ENCODE peak calls at places on chromosomes 12 and 14, in nine cellular contexts. B, V, A, X, N, P, K, M and S are unnamed samples.

GRCh38 chr12:101772019-101772774 is 32.9 kb upstream of the SYCP3 start:
- DNase-seq in B (no peak), V (no peak), A (no peak), X (no peak), N (no peak), P (no peak), K (peak), M (no peak), S (no peak)

GRCh38 chr14:68124885-68125731 is 305.5 kb downstream of the RAD51B start:
- DNase-seq in B (no peak), V (no peak), A (peak), X (no peak), N (no peak), P (no peak), K (peak), M (no peak), S (peak)

GRCh38 chr14:29462271-29462670 is 465.4 kb downstream of the PRKD1 start:
- DNase-seq in B (no peak), V (no peak), A (no peak), X (no peak), N (no peak), P (no peak), K (no peak), M (no peak), S (no peak)

GRCh38 chr12:102957339-102958050 is at the start of gene ASCL1:
- DNase-seq in B (peak), V (no peak), A (no peak), X (no peak), N (no peak), P (peak), K (peak), M (no peak), S (peak)

GRCh38 chr14:74140374-74140850 is 55.7 kb downstream of the LIN52 start:
- DNase-seq in B (no peak), V (no peak), A (no peak), X (no peak), N (no peak), P (peak), K (peak), M (peak), S (no peak)

GRCh38 chr14:65720743-65721142 is 308.2 kb downstream of the FUT8 start:
- DNase-seq in B (no peak), V (no peak), A (no peak), X (no peak), N (no peak), P (no peak), K (no peak), M (no peak), S (no peak)

GRCh38 chr14:61147898-61148549 is 133.1 kb downstream of the TMEM30B start:
- DNase-seq in B (no peak), V (no peak), A (no peak), X (peak), N (no peak), P (peak), K (peak), M (no peak), S (peak)

GRCh38 chr12:74563927-74564326 is 26.3 kb downstream of the ATXN7L3B start:
- DNase-seq in B (no peak), V (no peak), A (no peak), X (no peak), N (no peak), P (no peak), K (no peak), M (no peak), S (no peak)

GRCh38 chr12:27975222-27976136 is 2.9 kb upstream of the PTHLH start:
- DNase-seq in B (no peak), V (no peak), A (no peak), X (no peak), N (no peak), P (peak), K (peak), M (no peak), S (peak)

GRCh38 chr12:102568151-102568815 is 87.9 kb upstream of the IGF1 start:
- DNase-seq in B (no peak), V (no peak), A (no peak), X (no peak), N (no peak), P (peak), K (no peak), M (no peak), S (peak)

GRCh38 chr14:41096131-41096530 is 510.5 kb upstream of the LRFN5 start:
- DNase-seq in B (no peak), V (no peak), A (no peak), X (no peak), N (no peak), P (no peak), K (no peak), M (no peak), S (no peak)

GRCh38 chr12:102888511-102888910 is 28.5 kb downstream of the PAH start:
- DNase-seq in B (no peak), V (no peak), A (no peak), X (no peak), N (no peak), P (no peak), K (no peak), M (no peak), S (no peak)

GRCh38 chr12:89657739-89658138 is 50.9 kb downstream of the ATP2B1 start:
- DNase-seq in B (no peak), V (no peak), A (no peak), X (no peak), N (no peak), P (no peak), K (no peak), M (no peak), S (no peak)

GRCh38 chr12:116878567-116879508 is 2.4 kb downstream of the HRK start:
- DNase-seq in B (no peak), V (no peak), A (no peak), X (no peak), N (no peak), P (peak), K (peak), M (no peak), S (no peak)

GRCh38 chr14:99430491-99430890 is 50.2 kb downstream of the SETD3 start:
- DNase-seq in B (peak), V (peak), A (no peak), X (no peak), N (no peak), P (no peak), K (peak), M (no peak), S (no peak)

GRCh38 chr12:73421832-73422231 is 1115.8 kb upstream of the ATXN7L3B start:
- DNase-seq in B (no peak), V (no peak), A (no peak), X (peak), N (no peak), P (no peak), K (peak), M (no peak), S (peak)

GRCh38 chr14:51807355-51807754 is 53.1 kb upstream of the GNG2 start:
- DNase-seq in B (no peak), V (no peak), A (no peak), X (no peak), N (no peak), P (peak), K (no peak), M (no peak), S (peak)

GRCh38 chr12:117967512-117967911 is 1.3 kb downstream of the KSR2 start:
- DNase-seq in B (no peak), V (no peak), A (no peak), X (no peak), N (no peak), P (no peak), K (no peak), M (no peak), S (no peak)

GRCh38 chr12:91098942-91099341 is 12.4 kb downstream of the LUM start:
- DNase-seq in B (no peak), V (no peak), A (no peak), X (peak), N (no peak), P (peak), K (peak), M (no peak), S (peak)

GRCh38 chr12:18422849-18423248 is 161.5 kb downstream of the PIK3C2G start:
- DNase-seq in B (no peak), V (no peak), A (no peak), X (no peak), N (no peak), P (no peak), K (peak), M (no peak), S (peak)

GRCh38 chr12:79522237-79522636 is 168.5 kb downstream of the PAWR start:
- DNase-seq in B (no peak), V (no peak), A (no peak), X (no peak), N (no peak), P (no peak), K (no peak), M (no peak), S (peak)

GRCh38 chr14:53943751-53944083 is 12.9 kb downstream of the BMP4 start:
- DNase-seq in B (no peak), V (no peak), A (no peak), X (no peak), N (no peak), P (no peak), K (no peak), M (no peak), S (no peak)

GRCh38 chr12:104536841-104537240 is 80.1 kb downstream of the CHST11 start:
- DNase-seq in B (no peak), V (no peak), A (no peak), X (no peak), N (no peak), P (no peak), K (no peak), M (no peak), S (no peak)

GRCh38 chr14:79840068-79840467 is 371.2 kb downstream of the DIO2 start:
- DNase-seq in B (no peak), V (no peak), A (no peak), X (no peak), N (no peak), P (no peak), K (peak), M (no peak), S (no peak)

GRCh38 chr14:72553161-72553560 is 340.7 kb downstream of the DPF3 start:
- DNase-seq in B (no peak), V (no peak), A (no peak), X (no peak), N (no peak), P (no peak), K (no peak), M (no peak), S (no peak)

GRCh38 chr12:5907812-5908211 is 37.2 kb downstream of the ANO2 start:
- DNase-seq in B (no peak), V (no peak), A (no peak), X (no peak), N (no peak), P (no peak), K (no peak), M (no peak), S (no peak)

GRCh38 chr14:68208218-68208617 is 388.6 kb downstream of the RAD51B start:
- DNase-seq in B (no peak), V (no peak), A (no peak), X (no peak), N (no peak), P (peak), K (no peak), M (no peak), S (peak)